ENCODE peak calls at places on chromosomes 2 and 18, in eight cellular contexts. V, H, M, E, C, D, R and I are unnamed samples.

GRCh38 chr2:106572541-106573148 is 85.5 kb downstream of the CD8B2 start:
- DNase-seq in H (peak), M (peak), E (no peak), V (no peak), R (peak), C (peak), D (peak), I (peak)

GRCh38 chr2:223048519-223048918 is 3.5 kb upstream of the KCNE4 start:
- DNase-seq in M (no peak), V (no peak), C (no peak), D (no peak), E (no peak), H (no peak), R (no peak), I (no peak)

GRCh38 chr2:69709290-69709689 is 32.6 kb upstream of the ANXA4 start:
- DNase-seq in R (no peak), V (no peak), M (no peak), D (no peak), E (no peak), C (no peak), H (no peak), I (no peak)

GRCh38 chr2:203327582-203327917 is 644 bp upstream of the ABI2 start:
- DNase-seq in C (no peak), V (no peak), D (no peak), H (no peak), R (no peak), M (no peak), E (no peak), I (no peak)

GRCh38 chr2:171958475-171958874 is 36.2 kb downstream of the HAT1 start:
- DNase-seq in V (no peak), C (no peak), H (no peak), E (peak), R (no peak), D (peak), M (no peak), I (no peak)

GRCh38 chr2:232133078-232133477 is 171.6 kb downstream of the DIS3L2 start:
- DNase-seq in D (peak), H (no peak), E (peak), V (no peak), R (no peak), M (no peak), C (no peak), I (peak)

GRCh38 chr18:45449761-45450227 is 165.5 kb upstream of the SLC14A2 start:
- DNase-seq in C (no peak), R (no peak), D (no peak), V (no peak), H (peak), M (no peak), E (peak), I (no peak)

GRCh38 chr2:241421330-241421729 is 65.2 kb downstream of the FARP2 start:
- DNase-seq in E (no peak), H (no peak), M (no peak), D (no peak), R (no peak), V (no peak), C (no peak), I (no peak)

GRCh38 chr2:190382851-190383250 is 25.3 kb upstream of the MFSD6 start:
- DNase-seq in D (peak), R (no peak), C (no peak), M (peak), E (peak), V (peak), H (peak), I (peak)

GRCh38 chr2:120920438-120920814 is 184.8 kb downstream of the GLI2 start:
- DNase-seq in D (no peak), V (no peak), M (no peak), E (no peak), C (no peak), H (no peak), R (no peak), I (no peak)

GRCh38 chr18:80086281-80086680 is 22.8 kb upstream of the ADNP2 start:
- DNase-seq in M (no peak), H (no peak), R (no peak), C (no peak), D (peak), E (peak), V (no peak), I (no peak)

GRCh38 chr2:11371099-11371937 is 26.9 kb upstream of the ROCK2 start:
- DNase-seq in R (no peak), E (no peak), M (no peak), V (no peak), D (no peak), H (no peak), C (no peak), I (no peak)

GRCh38 chr2:9764153-9764778 is 79.0 kb upstream of the TAF1B start:
- DNase-seq in V (no peak), E (no peak), H (no peak), D (peak), R (no peak), C (no peak), M (peak), I (no peak)

GRCh38 chr2:19435815-19436214 is 77.4 kb upstream of the OSR1 start:
- DNase-seq in D (peak), H (no peak), V (no peak), R (no peak), E (no peak), C (no peak), M (no peak), I (no peak)

GRCh38 chr2:64888591-64889309 is 100.4 kb upstream of the SLC1A4 start:
- DNase-seq in H (no peak), E (peak), R (peak), C (no peak), M (no peak), D (peak), V (peak), I (peak)

GRCh38 chr2:143426296-143426695 is 297.1 kb downstream of the ARHGAP15 start:
- DNase-seq in M (no peak), E (peak), C (no peak), H (no peak), V (no peak), D (peak), R (no peak), I (no peak)

GRCh38 chr18:24027156-24027555 is 12.6 kb downstream of the TTC39C start:
- DNase-seq in H (no peak), R (no peak), D (peak), C (no peak), E (peak), M (no peak), V (no peak), I (no peak)

GRCh38 chr18:67854340-67854739 is 337.8 kb upstream of the DSEL start:
- DNase-seq in M (no peak), R (no peak), V (no peak), C (no peak), H (no peak), E (no peak), D (no peak), I (no peak)

GRCh38 chr18:21897811-21898210 is 157.2 kb downstream of the MIB1 start:
- DNase-seq in E (peak), D (peak), V (peak), R (peak), H (peak), C (no peak), M (peak), I (peak)

GRCh38 chr2:178819992-178820391 is 12.8 kb upstream of the TTN start:
- DNase-seq in M (peak), H (no peak), D (peak), C (no peak), R (no peak), V (peak), E (no peak), I (no peak)

GRCh38 chr2:170330881-170331280 is 152.9 kb downstream of the MYO3B start:
- DNase-seq in C (no peak), D (no peak), V (no peak), R (no peak), M (peak), E (no peak), H (no peak), I (no peak)

GRCh38 chr2:65620524-65620923 is 188.1 kb upstream of the SPRED2 start:
- DNase-seq in R (no peak), C (no peak), H (no peak), M (no peak), V (peak), E (no peak), D (no peak), I (no peak)

GRCh38 chr2:182763311-182763912 is 47.4 kb downstream of the DNAJC10 start:
- DNase-seq in V (peak), D (peak), H (no peak), M (peak), C (no peak), R (peak), E (peak), I (peak)

GRCh38 chr2:42232024-42232423 is 62.9 kb downstream of the EML4 start:
- DNase-seq in E (no peak), R (no peak), D (no peak), M (no peak), C (no peak), H (no peak), V (no peak), I (no peak)

GRCh38 chr2:119190726-119191125 is 32.2 kb upstream of the C1QL2 start:
- DNase-seq in C (no peak), H (no peak), R (no peak), V (no peak), E (no peak), M (no peak), D (no peak), I (no peak)

GRCh38 chr2:67066782-67067181 is 330.4 kb upstream of the ETAA1 start:
- DNase-seq in D (no peak), V (no peak), M (no peak), R (no peak), H (no peak), C (no peak), E (no peak), I (no peak)

GRCh38 chr2:10372195-10372861 is 69.6 kb downstream of the HPCAL1 start:
- DNase-seq in D (no peak), R (no peak), E (no peak), M (no peak), C (no peak), H (no peak), V (no peak), I (no peak)

GRCh38 chr2:46749042-46749461 is 166.6 kb downstream of the MCFD2 start:
- DNase-seq in R (no peak), H (no peak), D (peak), V (no peak), C (no peak), E (peak), M (peak), I (no peak)